ENCODE peak calls at places on chromosomes 13 and 19, in seven cellular contexts. L is K562, K is A549, N is SK-N-SH, X is GM12878, Q is HCT116, P is WTC11. O is an unnamed sample.

GRCh38 chr19:10141479-10141878 is 21.8 kb upstream of the EIF3G start:
- DNase-seq in L (no peak), K (no peak), N (no peak), X (no peak), Q (no peak), P (no peak), O (no peak)

GRCh38 chr13:35086667-35087066 is 144.6 kb downstream of the NBEA start:
- DNase-seq in L (no peak), K (no peak), N (no peak), X (no peak), Q (peak; percentile 8), P (no peak), O (no peak)

GRCh38 chr19:5293607-5294089 is 47.0 kb downstream of the PTPRS start:
- DNase-seq in L (peak; percentile 48), K (no peak), N (peak; percentile 94), X (no peak), Q (no peak), P (peak; percentile 73), O (no peak)

GRCh38 chr13:20461481-20461859 is 64.2 kb downstream of the CRYL1 start:
- DNase-seq in L (no peak), K (no peak), N (no peak), X (no peak), Q (no peak), P (no peak), O (peak; percentile 35)

GRCh38 chr19:30879225-30879624 is 470.0 kb downstream of the TSHZ3 start:
- DNase-seq in L (no peak), K (no peak), N (peak; percentile 56), X (no peak), Q (no peak), P (no peak), O (no peak)

GRCh38 chr13:23384111-23384510 is 49.4 kb downstream of the SACS start:
- DNase-seq in L (no peak), K (no peak), N (no peak), X (peak; percentile 82), Q (no peak), P (no peak), O (no peak)

GRCh38 chr13:52162279-52163101 is 3.1 kb upstream of the NEK3 start:
- DNase-seq in L (no peak), K (no peak), N (no peak), X (no peak), Q (peak; percentile 35), P (no peak), O (peak; percentile 64)

GRCh38 chr19:33207040-33207620 is 13.0 kb downstream of the LRP3 start:
- DNase-seq in L (no peak), K (no peak), N (peak; percentile 40), X (no peak), Q (no peak), P (no peak), O (no peak)

GRCh38 chr13:90272356-90272755 is 1075.1 kb upstream of the MIR17HG start:
- DNase-seq in L (no peak), K (no peak), N (no peak), X (no peak), Q (no peak), P (no peak), O (no peak)

GRCh38 chr13:52104624-52105023 is 24.2 kb downstream of the NEK5 start:
- DNase-seq in L (no peak), K (no peak), N (no peak), X (no peak), Q (no peak), P (no peak), O (peak; percentile 77)

GRCh38 chr19:6737873-6738725 is 719 bp upstream of the GPR108 start:
- DNase-seq in L (peak; percentile 32), K (peak; percentile 94), N (no peak), X (no peak), Q (no peak), P (peak; percentile 68), O (peak; percentile 87)

GRCh38 chr19:35347171-35347929 is at the start of gene FFAR1:
- DNase-seq in L (no peak), K (no peak), N (no peak), X (peak; percentile 96), Q (no peak), P (no peak), O (peak; percentile 80)

GRCh38 chr19:12665646-12666304 is 767 bp downstream of the MAN2B1 start:
- DNase-seq in L (no peak), K (no peak), N (no peak), X (no peak), Q (no peak), P (no peak), O (peak; percentile 36)

GRCh38 chr13:25249001-25249543 is 38.2 kb downstream of the MTMR6 start:
- DNase-seq in L (no peak), K (no peak), N (peak; percentile 22), X (peak; percentile 17), Q (no peak), P (peak; percentile 23), O (peak; percentile 66)

GRCh38 chr19:31501427-31502195 is 152.4 kb upstream of the TSHZ3 start:
- DNase-seq in L (no peak), K (no peak), N (no peak), X (no peak), Q (no peak), P (no peak), O (no peak)

GRCh38 chr19:913080-913748 is at the start of gene R3HDM4:
- DNase-seq in L (peak; percentile 70), K (peak; percentile 61), N (peak; percentile 96), X (no peak), Q (no peak), P (peak; percentile 64), O (peak; percentile 60)

GRCh38 chr13:99034333-99035085 is 56.6 kb upstream of the DOCK9 start:
- DNase-seq in L (no peak), K (no peak), N (no peak), X (no peak), Q (no peak), P (no peak), O (no peak)

GRCh38 chr19:6042776-6043726 is 65.1 kb upstream of the RANBP3 start:
- DNase-seq in L (no peak), K (no peak), N (no peak), X (no peak), Q (no peak), P (no peak), O (no peak)

GRCh38 chr19:1243768-1244692 is 2.5 kb downstream of the ATP5F1D start:
- DNase-seq in L (no peak), K (peak; percentile 79), N (peak; percentile 86), X (no peak), Q (no peak), P (peak; percentile 93), O (peak; percentile 81)

GRCh38 chr19:58558066-58558622 is at the start of gene UBE2M:
- DNase-seq in L (peak; percentile 66), K (no peak), N (no peak), X (no peak), Q (no peak), P (peak; percentile 56), O (peak; percentile 68)

GRCh38 chr19:44570984-44571684 is 41.7 kb upstream of the CEACAM20 start:
- DNase-seq in L (peak; percentile 67), K (peak; percentile 82), N (peak; percentile 61), X (no peak), Q (peak; percentile 76), P (peak; percentile 76), O (peak; percentile 74)

GRCh38 chr13:94073006-94073744 is 406.3 kb downstream of the DCT start:
- DNase-seq in L (no peak), K (no peak), N (no peak), X (no peak), Q (no peak), P (no peak), O (no peak)

GRCh38 chr13:78875792-78876580 is 217.0 kb upstream of the OBI1 start:
- DNase-seq in L (no peak), K (no peak), N (no peak), X (no peak), Q (no peak), P (peak; percentile 71), O (peak; percentile 36)

GRCh38 chr13:79548886-79549285 is 67.9 kb downstream of the NDFIP2 start:
- DNase-seq in L (no peak), K (no peak), N (peak; percentile 17), X (no peak), Q (no peak), P (no peak), O (no peak)

GRCh38 chr13:43316997-43317396 is 293.6 kb downstream of the DNAJC15 start:
- DNase-seq in L (no peak), K (no peak), N (peak; percentile 80), X (no peak), Q (no peak), P (no peak), O (no peak)

DNA sequence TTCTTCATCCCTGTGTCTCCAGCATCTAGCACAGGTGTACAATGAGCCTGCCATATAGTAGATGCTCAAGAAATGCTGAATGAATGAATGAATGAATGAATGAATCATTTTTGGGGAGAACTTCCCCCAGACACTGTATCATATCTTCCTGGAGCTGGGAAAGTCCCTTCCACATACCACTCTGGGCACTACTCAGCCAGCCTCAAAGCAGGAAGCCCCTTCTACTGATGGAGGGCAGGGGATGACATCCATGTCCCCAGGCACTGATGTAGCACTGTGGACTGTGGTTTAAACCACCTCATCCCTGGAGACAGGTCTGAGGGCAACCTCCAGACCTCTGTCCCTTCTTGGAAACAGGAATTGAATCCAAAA is 4.8 kb downstream of the GNA15 start:
- DNase-seq in L (no peak), K (no peak), N (no peak), X (no peak), Q (no peak), P (no peak), O (peak; percentile 48)
- TF ChIP-seq MAX in L (no peak), K (no peak), N (no peak), X (no peak), Q (no peak), P (no peak), O (no peak)

GRCh38 chr13:33153421-33154381 is 131.9 kb downstream of the STARD13 start:
- DNase-seq in L (no peak), K (no peak), N (no peak), X (no peak), Q (no peak), P (no peak), O (no peak)
- TF ChIP-seq MAX in L (no peak), K (no peak), N (no peak), X (no peak), Q (no peak), P (no peak), O (no peak)

DNA sequence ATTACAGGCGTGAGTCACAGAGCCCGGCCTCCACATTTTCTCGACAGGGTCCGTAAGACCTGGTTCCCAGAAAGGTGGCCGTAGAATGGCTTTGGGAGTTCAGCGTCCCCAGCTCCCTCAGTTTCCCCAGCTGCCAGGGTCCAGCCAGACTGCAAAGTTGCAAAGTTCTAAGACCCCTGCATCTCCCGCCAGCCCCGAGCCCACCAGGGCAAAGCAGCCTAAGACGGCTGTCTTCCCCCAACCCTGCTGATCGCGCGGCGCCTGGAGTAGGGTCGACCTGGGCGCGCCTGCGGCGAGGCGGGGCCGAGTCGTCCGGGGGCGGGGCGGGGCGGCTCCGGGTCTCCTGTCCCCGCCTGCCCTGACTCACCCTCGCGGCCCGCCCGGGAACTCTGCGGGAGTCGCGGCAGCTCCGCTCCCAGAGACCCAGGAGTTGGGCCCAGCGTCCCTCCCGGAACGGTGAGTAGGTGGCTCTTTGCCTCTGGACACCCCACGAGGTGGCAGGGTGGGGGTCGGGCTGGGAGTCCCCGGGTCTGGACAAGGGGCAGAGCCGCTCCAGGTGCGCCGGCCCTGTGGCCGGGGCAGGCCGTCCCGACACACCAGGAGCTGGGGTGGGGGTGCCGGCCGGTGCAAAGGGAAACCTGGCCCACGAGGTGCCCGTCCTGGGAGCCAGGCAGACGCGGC is at the start of gene LRRC8E:
- DNase-seq in L (peak; percentile 91), K (peak; percentile 62), N (peak; percentile 24), X (no peak), Q (no peak), P (peak; percentile 87), O (peak; percentile 52)
- TF ChIP-seq MAX in L (peak; percentile 25), K (no peak), N (no peak), X (no peak), Q (no peak), P (no peak), O (no peak)

GRCh38 chr13:114115191-114115671 is 17.2 kb downstream of the RASA3 start:
- DNase-seq in L (peak; percentile 28), K (no peak), N (no peak), X (no peak), Q (no peak), P (peak; percentile 8), O (peak; percentile 96)
- TF ChIP-seq MAX in L (peak; percentile 91), K (peak; percentile 88), N (peak; percentile 91), X (no peak), Q (peak; percentile 56), P (no peak), O (peak; percentile 98)